ENCODE peak calls at places on chromosomes 16 and 17, in six cellular contexts. E is stimulated activated CD4-positive, alpha-beta T cell treated with anti-CD3 and anti-CD28 coated beads, Interleukin-15, amount 100 ng/mL, for 24 hours; I is HEK293T; C is fibroblast of lung; O is activated CD4-positive, alpha-beta T cell treated with anti-CD3 and anti-CD28 coated beads for 24 hours; M is stimulated activated effector memory CD8-positive, alpha-beta T cell treated with anti-CD3 and anti-CD28 coated beads, Interleukin-12 subunit alpha, Interleukin-12 subunit beta, amount 100 ng/mL, for 72 hours. X is an unnamed sample.

GRCh38 chr16:50229149-50229726 is 37.1 kb upstream of the ADCY7 start:
- DNase-seq in E (no peak), I (no peak), C (no peak), O (no peak), M (no peak), X (no peak)

GRCh38 chr16:19655242-19655777 is 62.7 kb downstream of the KNOP1 start:
- DNase-seq in E (no peak), I (no peak), C (no peak), O (no peak), M (no peak), X (no peak)

GRCh38 chr16:55908641-55909040 is 33.5 kb upstream of the CES5A start:
- DNase-seq in E (no peak), I (no peak), C (no peak), O (no peak), M (no peak), X (no peak)

GRCh38 chr17:43816336-43817320 is 16.3 kb downstream of the MPP3 start:
- DNase-seq in E (no peak), I (no peak), C (no peak), O (no peak), M (no peak), X (peak; percentile 91)

GRCh38 chr16:57148481-57148880 is 37.4 kb downstream of the PSME3IP1 start:
- DNase-seq in E (no peak), I (no peak), C (no peak), O (no peak), M (no peak), X (no peak)

GRCh38 chr16:54290203-54291106 is 3.9 kb upstream of the IRX3 start:
- DNase-seq in E (no peak), I (no peak), C (no peak), O (no peak), M (no peak), X (no peak)

GRCh38 chr16:17866991-17867390 is 396.2 kb upstream of the XYLT1 start:
- DNase-seq in E (no peak), I (no peak), C (no peak), O (no peak), M (no peak), X (no peak)

GRCh38 chr16:72723781-72724180 is 324.1 kb downstream of the ZFHX3 start:
- DNase-seq in E (no peak), I (no peak), C (no peak), O (no peak), M (no peak), X (no peak)

GRCh38 chr17:64357191-64357981 is 33.3 kb downstream of the PECAM1 start:
- DNase-seq in E (no peak), I (no peak), C (peak; percentile 100), O (no peak), M (no peak), X (peak; percentile 98)

GRCh38 chr17:80840011-80840410 is 151.6 kb upstream of the CHMP6 start:
- DNase-seq in E (no peak), I (no peak), C (no peak), O (no peak), M (no peak), X (no peak)

GRCh38 chr17:40501499-40501911 is at the start of gene TNS4:
- DNase-seq in E (no peak), I (no peak), C (no peak), O (no peak), M (no peak), X (no peak)

X was measured in G401.